ENCODE peak calls at places on chromosomes 16 and 17, in nine cellular contexts. One of them, this sample, is unnamed.
A peak's percentile ranks its signal among the peaks of the same experiment; 100 is the strongest.

GRCh38 chr16:526181-527014 is 1.1 kb upstream of the CAPN15 start:
- DNase-seq in brain microvascular endothelial cell: no peak
- DNase-seq in neural crest cell: no peak
- DNase-seq in fibroblast of lung: peak; percentile 49
- DNase-seq in GM23338: peak; percentile 76
- DNase-seq in IMR-90: peak; percentile 40
- DNase-seq in left ventricle myocardium inferior: peak; percentile 56
- DNase-seq in heart left ventricle: peak; percentile 75
- DNase-seq in astrocyte of the spinal cord: peak; percentile 35
- DNase-seq in this sample: no peak

GRCh38 chr16:1495281-1496262 is 2.4 kb downstream of the TELO2 start:
- DNase-seq in brain microvascular endothelial cell: no peak
- DNase-seq in neural crest cell: no peak
- DNase-seq in fibroblast of lung: no peak
- DNase-seq in GM23338: no peak
- DNase-seq in IMR-90: no peak
- DNase-seq in left ventricle myocardium inferior: no peak
- DNase-seq in heart left ventricle: no peak
- DNase-seq in astrocyte of the spinal cord: no peak
- DNase-seq in this sample: no peak

GRCh38 chr17:70775667-70776066 is 606.3 kb downstream of the KCNJ2 start:
- DNase-seq in brain microvascular endothelial cell: no peak
- DNase-seq in neural crest cell: no peak
- DNase-seq in fibroblast of lung: no peak
- DNase-seq in GM23338: no peak
- DNase-seq in IMR-90: no peak
- DNase-seq in left ventricle myocardium inferior: no peak
- DNase-seq in heart left ventricle: peak; percentile 35
- DNase-seq in astrocyte of the spinal cord: no peak
- DNase-seq in this sample: no peak

GRCh38 chr17:78735832-78736525 is 46.1 kb downstream of the CYTH1 start:
- DNase-seq in brain microvascular endothelial cell: no peak
- DNase-seq in neural crest cell: no peak
- DNase-seq in fibroblast of lung: peak; percentile 44
- DNase-seq in GM23338: no peak
- DNase-seq in IMR-90: no peak
- DNase-seq in left ventricle myocardium inferior: no peak
- DNase-seq in heart left ventricle: no peak
- DNase-seq in astrocyte of the spinal cord: no peak
- DNase-seq in this sample: no peak

GRCh38 chr17:7888184-7888920 is at the start of gene CHD3:
- DNase-seq in brain microvascular endothelial cell: peak; percentile 8
- DNase-seq in neural crest cell: no peak
- DNase-seq in fibroblast of lung: no peak
- DNase-seq in GM23338: peak; percentile 23
- DNase-seq in IMR-90: peak; percentile 21
- DNase-seq in left ventricle myocardium inferior: no peak
- DNase-seq in heart left ventricle: peak; percentile 40
- DNase-seq in astrocyte of the spinal cord: peak; percentile 24
- DNase-seq in this sample: peak; percentile 58

GRCh38 chr17:60522889-60523626 is 3.0 kb downstream of the APPBP2 start:
- DNase-seq in brain microvascular endothelial cell: no peak
- DNase-seq in neural crest cell: no peak
- DNase-seq in fibroblast of lung: no peak
- DNase-seq in GM23338: no peak
- DNase-seq in IMR-90: no peak
- DNase-seq in left ventricle myocardium inferior: no peak
- DNase-seq in heart left ventricle: no peak
- DNase-seq in astrocyte of the spinal cord: no peak
- DNase-seq in this sample: no peak

GRCh38 chr16:49532873-49533272 is 159.3 kb downstream of the C16orf78 start:
- DNase-seq in brain microvascular endothelial cell: no peak
- DNase-seq in neural crest cell: no peak
- DNase-seq in fibroblast of lung: no peak
- DNase-seq in GM23338: no peak
- DNase-seq in IMR-90: no peak
- DNase-seq in left ventricle myocardium inferior: no peak
- DNase-seq in heart left ventricle: no peak
- DNase-seq in astrocyte of the spinal cord: no peak
- DNase-seq in this sample: no peak

GRCh38 chr17:74292495-74292894 is 18.5 kb downstream of the DNAI2 start:
- DNase-seq in brain microvascular endothelial cell: no peak
- DNase-seq in neural crest cell: no peak
- DNase-seq in fibroblast of lung: no peak
- DNase-seq in GM23338: no peak
- DNase-seq in IMR-90: no peak
- DNase-seq in left ventricle myocardium inferior: no peak
- DNase-seq in heart left ventricle: no peak
- DNase-seq in astrocyte of the spinal cord: no peak
- DNase-seq in this sample: no peak

GRCh38 chr16:59878479-59878878 is 1144.4 kb upstream of the GOT2 start:
- DNase-seq in brain microvascular endothelial cell: peak; percentile 63
- DNase-seq in neural crest cell: no peak
- DNase-seq in fibroblast of lung: peak; percentile 92
- DNase-seq in GM23338: no peak
- DNase-seq in IMR-90: peak; percentile 4
- DNase-seq in left ventricle myocardium inferior: no peak
- DNase-seq in heart left ventricle: no peak
- DNase-seq in astrocyte of the spinal cord: peak; percentile 79
- DNase-seq in this sample: no peak

GRCh38 chr17:17081304-17081940 is 39.2 kb downstream of the MPRIP start:
- DNase-seq in brain microvascular endothelial cell: no peak
- DNase-seq in neural crest cell: no peak
- DNase-seq in fibroblast of lung: no peak
- DNase-seq in GM23338: no peak
- DNase-seq in IMR-90: no peak
- DNase-seq in left ventricle myocardium inferior: no peak
- DNase-seq in heart left ventricle: peak; percentile 29
- DNase-seq in astrocyte of the spinal cord: no peak
- DNase-seq in this sample: no peak

GRCh38 chr17:47324224-47325020 is 667 bp downstream of the EFCAB13 start:
- DNase-seq in brain microvascular endothelial cell: no peak
- DNase-seq in neural crest cell: no peak
- DNase-seq in fibroblast of lung: peak; percentile 62
- DNase-seq in GM23338: peak; percentile 79
- DNase-seq in IMR-90: peak; percentile 48
- DNase-seq in left ventricle myocardium inferior: peak; percentile 65
- DNase-seq in heart left ventricle: peak; percentile 57
- DNase-seq in astrocyte of the spinal cord: peak; percentile 50
- DNase-seq in this sample: no peak

GRCh38 chr17:75594499-75595283 is 7.1 kb downstream of the MYO15B start:
- DNase-seq in brain microvascular endothelial cell: no peak
- DNase-seq in neural crest cell: no peak
- DNase-seq in fibroblast of lung: no peak
- DNase-seq in GM23338: no peak
- DNase-seq in IMR-90: no peak
- DNase-seq in left ventricle myocardium inferior: no peak
- DNase-seq in heart left ventricle: no peak
- DNase-seq in astrocyte of the spinal cord: no peak
- DNase-seq in this sample: no peak

GRCh38 chr17:43090022-43090421 is 35.1 kb downstream of the BRCA1 start:
- DNase-seq in brain microvascular endothelial cell: no peak
- DNase-seq in neural crest cell: no peak
- DNase-seq in fibroblast of lung: no peak
- DNase-seq in GM23338: no peak
- DNase-seq in IMR-90: no peak
- DNase-seq in left ventricle myocardium inferior: no peak
- DNase-seq in heart left ventricle: no peak
- DNase-seq in astrocyte of the spinal cord: no peak
- DNase-seq in this sample: no peak

GRCh38 chr16:66342294-66342900 is 24.1 kb upstream of the CDH5 start:
- DNase-seq in brain microvascular endothelial cell: no peak
- DNase-seq in neural crest cell: peak; percentile 74
- DNase-seq in fibroblast of lung: no peak
- DNase-seq in GM23338: peak; percentile 79
- DNase-seq in IMR-90: no peak
- DNase-seq in left ventricle myocardium inferior: no peak
- DNase-seq in heart left ventricle: no peak
- DNase-seq in astrocyte of the spinal cord: no peak
- DNase-seq in this sample: no peak

GRCh38 chr17:34171245-34171818 is 83.8 kb upstream of the CCL2 start:
- DNase-seq in brain microvascular endothelial cell: peak; percentile 54
- DNase-seq in neural crest cell: peak; percentile 59
- DNase-seq in fibroblast of lung: peak; percentile 36
- DNase-seq in GM23338: peak; percentile 88
- DNase-seq in IMR-90: peak; percentile 53
- DNase-seq in left ventricle myocardium inferior: peak; percentile 31
- DNase-seq in heart left ventricle: peak; percentile 52
- DNase-seq in astrocyte of the spinal cord: peak; percentile 37
- DNase-seq in this sample: no peak

GRCh38 chr17:44556854-44557606 is at the start of gene FZD2:
- DNase-seq in brain microvascular endothelial cell: peak; percentile 97
- DNase-seq in neural crest cell: peak; percentile 91
- DNase-seq in fibroblast of lung: peak; percentile 98
- DNase-seq in GM23338: peak; percentile 98
- DNase-seq in IMR-90: peak; percentile 99
- DNase-seq in left ventricle myocardium inferior: peak; percentile 83
- DNase-seq in heart left ventricle: peak; percentile 92
- DNase-seq in astrocyte of the spinal cord: peak; percentile 100
- DNase-seq in this sample: peak; percentile 71

GRCh38 chr17:64369007-64369893 is 21.4 kb downstream of the PECAM1 start:
- DNase-seq in brain microvascular endothelial cell: no peak
- DNase-seq in neural crest cell: no peak
- DNase-seq in fibroblast of lung: no peak
- DNase-seq in GM23338: no peak
- DNase-seq in IMR-90: no peak
- DNase-seq in left ventricle myocardium inferior: no peak
- DNase-seq in heart left ventricle: no peak
- DNase-seq in astrocyte of the spinal cord: no peak
- DNase-seq in this sample: no peak

GRCh38 chr17:33284022-33284421 is 9.1 kb downstream of the ASIC2 start:
- DNase-seq in brain microvascular endothelial cell: peak; percentile 64
- DNase-seq in neural crest cell: no peak
- DNase-seq in fibroblast of lung: peak; percentile 84
- DNase-seq in GM23338: no peak
- DNase-seq in IMR-90: peak; percentile 87
- DNase-seq in left ventricle myocardium inferior: no peak
- DNase-seq in heart left ventricle: peak; percentile 32
- DNase-seq in astrocyte of the spinal cord: peak; percentile 69
- DNase-seq in this sample: no peak

GRCh38 chr17:46160169-46160568 is 33.1 kb downstream of the KANSL1 start:
- DNase-seq in brain microvascular endothelial cell: no peak
- DNase-seq in neural crest cell: no peak
- DNase-seq in fibroblast of lung: no peak
- DNase-seq in GM23338: no peak
- DNase-seq in IMR-90: no peak
- DNase-seq in left ventricle myocardium inferior: no peak
- DNase-seq in heart left ventricle: no peak
- DNase-seq in astrocyte of the spinal cord: no peak
- DNase-seq in this sample: no peak

GRCh38 chr17:61463068-61463980 is 11.1 kb downstream of the TBX4 start:
- DNase-seq in brain microvascular endothelial cell: no peak
- DNase-seq in neural crest cell: no peak
- DNase-seq in fibroblast of lung: no peak
- DNase-seq in GM23338: peak; percentile 67
- DNase-seq in IMR-90: no peak
- DNase-seq in left ventricle myocardium inferior: no peak
- DNase-seq in heart left ventricle: no peak
- DNase-seq in astrocyte of the spinal cord: no peak
- DNase-seq in this sample: no peak

GRCh38 chr16:23227529-23227928 is 45.0 kb downstream of the SCNN1G start:
- DNase-seq in brain microvascular endothelial cell: no peak
- DNase-seq in neural crest cell: no peak
- DNase-seq in fibroblast of lung: no peak
- DNase-seq in GM23338: no peak
- DNase-seq in IMR-90: no peak
- DNase-seq in left ventricle myocardium inferior: no peak
- DNase-seq in heart left ventricle: no peak
- DNase-seq in astrocyte of the spinal cord: no peak
- DNase-seq in this sample: no peak

GRCh38 chr16:57093845-57094564 is 1.6 kb downstream of the CPNE2 start:
- DNase-seq in brain microvascular endothelial cell: no peak
- DNase-seq in neural crest cell: no peak
- DNase-seq in fibroblast of lung: no peak
- DNase-seq in GM23338: no peak
- DNase-seq in IMR-90: no peak
- DNase-seq in left ventricle myocardium inferior: no peak
- DNase-seq in heart left ventricle: peak; percentile 35
- DNase-seq in astrocyte of the spinal cord: no peak
- DNase-seq in this sample: no peak

GRCh38 chr16:88856122-88856827 is 472 bp downstream of the GALNS start:
- DNase-seq in brain microvascular endothelial cell: no peak
- DNase-seq in neural crest cell: peak; percentile 7
- DNase-seq in fibroblast of lung: no peak
- DNase-seq in GM23338: peak; percentile 69
- DNase-seq in IMR-90: no peak
- DNase-seq in left ventricle myocardium inferior: no peak
- DNase-seq in heart left ventricle: peak; percentile 54
- DNase-seq in astrocyte of the spinal cord: no peak
- DNase-seq in this sample: no peak

GRCh38 chr17:50534222-50534978 is 1.9 kb downstream of the EPN3 start:
- DNase-seq in brain microvascular endothelial cell: no peak
- DNase-seq in neural crest cell: no peak
- DNase-seq in fibroblast of lung: peak; percentile 49
- DNase-seq in GM23338: peak; percentile 76
- DNase-seq in IMR-90: no peak
- DNase-seq in left ventricle myocardium inferior: no peak
- DNase-seq in heart left ventricle: no peak
- DNase-seq in astrocyte of the spinal cord: no peak
- DNase-seq in this sample: no peak
- TF ChIP-seq CTCF in brain microvascular endothelial cell: peak; percentile 60
- TF ChIP-seq CTCF in neural crest cell: peak; percentile 59
- TF ChIP-seq CTCF in fibroblast of lung: peak; percentile 12
- TF ChIP-seq CTCF in GM23338: peak; percentile 47
- TF ChIP-seq CTCF in IMR-90: peak; percentile 15
- TF ChIP-seq CTCF in left ventricle myocardium inferior: peak; percentile 52
- TF ChIP-seq CTCF in heart left ventricle: no peak
- TF ChIP-seq CTCF in astrocyte of the spinal cord: peak; percentile 51
- TF ChIP-seq CTCF in this sample: peak; percentile 62

GRCh38 chr17:28554565-28554964 is 2.1 kb upstream of the UNC119 start:
- DNase-seq in brain microvascular endothelial cell: no peak
- DNase-seq in neural crest cell: no peak
- DNase-seq in fibroblast of lung: no peak
- DNase-seq in GM23338: no peak
- DNase-seq in IMR-90: no peak
- DNase-seq in left ventricle myocardium inferior: no peak
- DNase-seq in heart left ventricle: no peak
- DNase-seq in astrocyte of the spinal cord: no peak
- DNase-seq in this sample: no peak
- TF ChIP-seq CTCF in brain microvascular endothelial cell: no peak
- TF ChIP-seq CTCF in neural crest cell: no peak
- TF ChIP-seq CTCF in fibroblast of lung: peak; percentile 40
- TF ChIP-seq CTCF in GM23338: no peak
- TF ChIP-seq CTCF in IMR-90: no peak
- TF ChIP-seq CTCF in left ventricle myocardium inferior: no peak
- TF ChIP-seq CTCF in heart left ventricle: no peak
- TF ChIP-seq CTCF in astrocyte of the spinal cord: no peak
- TF ChIP-seq CTCF in this sample: no peak

GRCh38 chr17:57939797-57940196 is 15.4 kb downstream of the CUEDC1 start:
- DNase-seq in brain microvascular endothelial cell: no peak
- DNase-seq in neural crest cell: no peak
- DNase-seq in fibroblast of lung: no peak
- DNase-seq in GM23338: no peak
- DNase-seq in IMR-90: no peak
- DNase-seq in left ventricle myocardium inferior: peak; percentile 59
- DNase-seq in heart left ventricle: peak; percentile 64
- DNase-seq in astrocyte of the spinal cord: no peak
- DNase-seq in this sample: no peak
- TF ChIP-seq CTCF in brain microvascular endothelial cell: no peak
- TF ChIP-seq CTCF in neural crest cell: no peak
- TF ChIP-seq CTCF in fibroblast of lung: no peak
- TF ChIP-seq CTCF in GM23338: no peak
- TF ChIP-seq CTCF in IMR-90: no peak
- TF ChIP-seq CTCF in left ventricle myocardium inferior: no peak
- TF ChIP-seq CTCF in heart left ventricle: no peak
- TF ChIP-seq CTCF in astrocyte of the spinal cord: no peak
- TF ChIP-seq CTCF in this sample: no peak

GRCh38 chr16:3095869-3096268 is 3.2 kb downstream of the ZSCAN10 start:
- DNase-seq in brain microvascular endothelial cell: no peak
- DNase-seq in neural crest cell: no peak
- DNase-seq in fibroblast of lung: no peak
- DNase-seq in GM23338: peak; percentile 63
- DNase-seq in IMR-90: no peak
- DNase-seq in left ventricle myocardium inferior: no peak
- DNase-seq in heart left ventricle: peak; percentile 57
- DNase-seq in astrocyte of the spinal cord: no peak
- DNase-seq in this sample: no peak
- TF ChIP-seq CTCF in brain microvascular endothelial cell: peak; percentile 41
- TF ChIP-seq CTCF in neural crest cell: peak; percentile 46
- TF ChIP-seq CTCF in fibroblast of lung: peak; percentile 24
- TF ChIP-seq CTCF in GM23338: peak; percentile 45
- TF ChIP-seq CTCF in IMR-90: peak; percentile 16
- TF ChIP-seq CTCF in left ventricle myocardium inferior: peak; percentile 26
- TF ChIP-seq CTCF in heart left ventricle: peak; percentile 37
- TF ChIP-seq CTCF in astrocyte of the spinal cord: peak; percentile 10
- TF ChIP-seq CTCF in this sample: no peak